ENCODE peak calls at places on chromosomes 12 and 14, in four cellular contexts. L is upper lobe of right lung, A is uterus, X is GM12865. Y is an unnamed sample.

GRCh38 chr14:64720190-64720589 is 16.0 kb downstream of the PLEKHG3 start:
- DNase-seq in L (no peak), A (no peak), X (no peak), Y (peak; percentile 89)

GRCh38 chr14:64745511-64746041 is 41.4 kb downstream of the PLEKHG3 start:
- DNase-seq in L (no peak), A (no peak), X (no peak), Y (no peak)

GRCh38 chr14:61271552-61271951 is 9.6 kb downstream of the TMEM30B start:
- DNase-seq in L (no peak), A (no peak), X (no peak), Y (no peak)

GRCh38 chr14:75430526-75430925 is 2.7 kb downstream of the JDP2 start:
- DNase-seq in L (no peak), A (no peak), X (no peak), Y (no peak)

GRCh38 chr12:117664169-117664568 is 302.7 kb upstream of the NOS1 start:
- DNase-seq in L (no peak), A (no peak), X (no peak), Y (no peak)

GRCh38 chr14:59159169-59159568 is 29.3 kb upstream of the DAAM1 start:
- DNase-seq in L (no peak), A (no peak), X (no peak), Y (no peak)

GRCh38 chr12:3223601-3224529 is 146.7 kb downstream of the TSPAN9 start:
- DNase-seq in L (no peak), A (no peak), X (no peak), Y (no peak)

GRCh38 chr14:100747021-100747586 is 20.4 kb downstream of the DLK1 start:
- DNase-seq in L (peak; percentile 76), A (peak; percentile 32), X (no peak), Y (peak; percentile 90)

GRCh38 chr12:47277972-47278448 is 198.3 kb upstream of the AMIGO2 start:
- DNase-seq in L (no peak), A (no peak), X (no peak), Y (no peak)

GRCh38 chr12:120922279-120922678 is 18.1 kb upstream of the SPPL3 start:
- DNase-seq in L (no peak), A (no peak), X (no peak), Y (no peak)

GRCh38 chr12:15772405-15773018 is 16.7 kb downstream of the EPS8 start:
- DNase-seq in L (no peak), A (no peak), X (peak; percentile 9), Y (no peak)

GRCh38 chr14:66361013-66361412 is 125.2 kb upstream of the CCDC196 start:
- DNase-seq in L (no peak), A (no peak), X (no peak), Y (no peak)
- H3K4me3 ChIP-seq in L (no peak overlapping the region), A (no peak overlapping the region), X (no peak overlapping the region), Y (no peak overlapping the region)

DNA sequence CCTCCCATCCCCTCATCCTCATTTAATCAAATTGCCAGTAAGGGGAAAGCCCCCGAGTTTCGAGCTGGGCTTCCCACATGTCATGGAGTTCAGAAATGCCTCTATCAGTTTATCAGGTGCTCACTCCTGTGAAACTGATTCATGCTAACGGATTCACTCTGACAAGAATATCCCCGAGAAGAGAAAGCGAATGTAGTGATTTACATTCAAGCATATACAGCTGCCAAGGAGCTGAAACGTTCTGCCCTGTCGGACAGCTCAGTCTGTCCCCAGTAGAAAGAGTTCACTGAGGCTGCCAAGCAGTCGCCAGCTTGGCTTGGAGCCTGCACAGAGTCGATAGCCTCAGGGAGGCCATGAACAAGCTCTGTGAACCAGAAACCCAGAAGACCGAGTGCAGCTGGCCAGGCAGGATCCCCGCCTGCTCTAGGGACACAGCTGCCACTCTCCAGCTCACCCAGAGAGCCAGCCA is 88.4 kb downstream of the TMCC3 start:
- DNase-seq in L (no peak), A (no peak), X (peak; percentile 93), Y (no peak)
- H3K4me3 ChIP-seq in L (no peak overlapping the region), A (no peak overlapping the region), X (peak overlapping the region; percentile 39), Y (no peak overlapping the region)

GRCh38 chr12:6950944-6951540 is at the start of gene PTPN6:
- DNase-seq in L (peak; percentile 91), A (no peak), X (peak; percentile 89), Y (peak; percentile 54)
- H3K4me3 ChIP-seq in L (peak within 1 kb of the TSS; percentile 60), A (peak within 1 kb of the TSS; percentile 1), X (peak within 1 kb of the TSS; percentile 76), Y (no peak within 1 kb of the TSS)

GRCh38 chr14:31950331-31950730 is 126.8 kb upstream of the ARHGAP5 start:
- DNase-seq in L (no peak), A (no peak), X (no peak), Y (no peak)

GRCh38 chr14:31949709-31950108 is 127.4 kb upstream of the ARHGAP5 start:
- DNase-seq in L (no peak), A (no peak), X (no peak), Y (no peak)

GRCh38 chr14:31952573-31952972 is 124.5 kb upstream of the ARHGAP5 start:
- DNase-seq in L (no peak), A (no peak), X (no peak), Y (no peak)

GRCh38 chr14:31951638-31951964 is 125.5 kb upstream of the ARHGAP5 start:
- DNase-seq in L (no peak), A (no peak), X (no peak), Y (no peak)

GRCh38 chr14:31950760-31951637 is 126.1 kb upstream of the ARHGAP5 start:
- DNase-seq in L (no peak), A (peak; percentile 67), X (no peak), Y (peak; percentile 87)
- H3K4me3 ChIP-seq in L (no peak overlapping the region), A (no peak overlapping the region), X (no peak overlapping the region), Y (no peak overlapping the region)

DNA sequence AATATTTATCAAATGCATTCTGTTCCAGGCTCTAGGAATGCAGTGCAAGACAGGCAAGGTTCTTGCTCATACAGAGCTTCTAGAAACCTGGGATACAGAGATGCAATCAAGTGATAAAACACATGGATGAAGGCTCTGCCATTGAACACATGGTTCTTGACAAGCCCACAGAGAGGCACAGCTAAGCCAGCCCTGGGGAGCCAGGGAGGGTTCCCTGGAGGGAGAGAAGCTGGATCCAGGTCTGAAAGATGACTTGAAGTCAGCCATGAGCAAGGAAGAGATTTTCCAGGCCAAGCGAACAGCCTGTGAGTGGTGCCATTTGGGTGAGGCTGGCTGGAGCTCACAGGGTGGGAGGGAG is 66.2 kb downstream of the IRF2BPL start:
- DNase-seq in L (no peak), A (no peak), X (no peak), Y (no peak)
- H3K4me3 ChIP-seq in L (peak overlapping the region; percentile 54), A (peak overlapping the region; percentile 45), X (peak overlapping the region; percentile 44), Y (no peak overlapping the region)

DNA sequence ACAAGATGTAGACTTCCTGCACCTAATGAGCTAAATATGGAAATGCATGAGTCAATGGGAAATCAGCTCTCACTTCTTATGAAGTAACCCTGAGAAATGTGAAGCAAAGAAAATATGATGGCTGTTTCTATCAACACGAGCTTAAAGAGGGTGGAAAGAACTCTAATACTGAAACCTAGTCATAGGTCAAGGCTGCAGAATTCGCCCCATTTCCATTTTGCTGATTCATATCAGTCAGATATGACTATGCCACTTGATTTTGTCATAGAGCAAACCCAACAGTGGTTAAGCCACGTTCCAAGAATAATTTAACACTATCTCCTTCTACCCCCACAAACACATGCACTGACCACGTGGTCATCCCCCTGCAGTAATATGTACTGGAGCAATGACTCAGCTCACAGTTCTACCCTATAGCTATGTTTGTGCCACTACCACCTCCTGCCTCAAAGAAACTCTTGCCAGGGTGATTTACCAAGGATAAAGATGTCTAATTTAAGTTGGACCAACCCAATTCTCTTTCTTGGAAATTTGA is 157.5 kb downstream of the TMTC3 start:
- DNase-seq in L (no peak), A (no peak), X (peak; percentile 84), Y (peak; percentile 72)
- H3K4me3 ChIP-seq in L (no peak overlapping the region), A (no peak overlapping the region), X (no peak overlapping the region), Y (no peak overlapping the region)

DNA sequence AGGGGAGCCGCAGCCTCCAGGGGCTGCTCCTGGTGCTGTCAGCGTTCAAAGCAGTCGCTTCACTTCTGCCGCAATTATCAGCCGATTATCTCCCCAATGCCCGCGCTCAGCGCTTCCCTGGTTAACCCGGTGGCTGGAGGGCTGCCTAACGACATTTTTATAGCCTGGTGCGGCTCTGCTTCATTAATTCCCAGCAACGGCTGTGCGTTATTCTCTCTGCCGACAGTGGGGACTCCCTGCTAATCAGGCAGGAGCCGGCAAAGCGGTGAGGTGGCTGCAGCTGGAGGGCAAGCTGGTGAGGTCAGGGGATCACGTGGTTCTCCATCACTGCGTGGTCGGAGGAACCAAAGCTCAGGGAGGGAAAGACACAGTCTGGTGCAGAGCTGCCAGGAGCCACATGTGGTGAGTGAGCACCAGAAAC is 62.9 kb downstream of the GLRX5 start:
- DNase-seq in L (no peak), A (no peak), X (peak; percentile 23), Y (no peak)
- H3K4me3 ChIP-seq in L (no peak overlapping the region), A (no peak overlapping the region), X (no peak overlapping the region), Y (no peak overlapping the region)

Y was measured in RWPE2.